ENCODE peak calls at places on chromosomes 11 and 22, in four cellular contexts. One of them, this sample, is unnamed.

GRCh38 chr11:81725691-81726090 is 1008.0 kb downstream of the FAM181B start:
- DNase-seq in Kasumi-1: no peak
- DNase-seq in KBM-7: no peak
- DNase-seq in C1 segment of cervical spinal cord: no peak
- DNase-seq in this sample: no peak

GRCh38 chr22:42412744-42413220 is 19.4 kb downstream of the NFAM1 start:
- DNase-seq in Kasumi-1: no peak
- DNase-seq in KBM-7: no peak
- DNase-seq in C1 segment of cervical spinal cord: no peak
- DNase-seq in this sample: no peak

GRCh38 chr22:20720692-20721408 is 53.1 kb upstream of the SERPIND1 start:
- DNase-seq in Kasumi-1: no peak
- DNase-seq in KBM-7: no peak
- DNase-seq in C1 segment of cervical spinal cord: no peak
- DNase-seq in this sample: no peak

GRCh38 chr22:39435616-39436015 is 21.2 kb upstream of the MGAT3 start:
- DNase-seq in Kasumi-1: no peak
- DNase-seq in KBM-7: no peak
- DNase-seq in C1 segment of cervical spinal cord: no peak
- DNase-seq in this sample: no peak

GRCh38 chr11:129884581-129884980 is 10.8 kb downstream of the NFRKB start:
- DNase-seq in Kasumi-1: no peak
- DNase-seq in KBM-7: no peak
- DNase-seq in C1 segment of cervical spinal cord: no peak
- DNase-seq in this sample: no peak

GRCh38 chr11:36186340-36186739 is 102.9 kb downstream of the COMMD9 start:
- DNase-seq in Kasumi-1: no peak
- DNase-seq in KBM-7: no peak
- DNase-seq in C1 segment of cervical spinal cord: no peak
- DNase-seq in this sample: no peak

GRCh38 chr11:64271339-64272132 is 12.9 kb downstream of the BAD start:
- DNase-seq in Kasumi-1: peak
- DNase-seq in KBM-7: peak
- DNase-seq in C1 segment of cervical spinal cord: peak
- DNase-seq in this sample: peak

GRCh38 chr11:121595717-121596156 is 143.0 kb upstream of the SORL1-AS1 start:
- DNase-seq in Kasumi-1: no peak
- DNase-seq in KBM-7: no peak
- DNase-seq in C1 segment of cervical spinal cord: no peak
- DNase-seq in this sample: no peak

GRCh38 chr11:65083834-65084597 is at the start of the genes CDCA5 and ZFPL1:
- DNase-seq in Kasumi-1: peak
- DNase-seq in KBM-7: peak
- DNase-seq in C1 segment of cervical spinal cord: peak
- DNase-seq in this sample: peak

GRCh38 chr11:121257289-121257688 is 35.3 kb upstream of the SC5D start:
- DNase-seq in Kasumi-1: no peak
- DNase-seq in KBM-7: no peak
- DNase-seq in C1 segment of cervical spinal cord: no peak
- DNase-seq in this sample: no peak

GRCh38 chr11:2093575-2094353 is 45.4 kb downstream of the IGF2 start:
- DNase-seq in Kasumi-1: no peak
- DNase-seq in KBM-7: no peak
- DNase-seq in C1 segment of cervical spinal cord: no peak
- DNase-seq in this sample: no peak

GRCh38 chr11:115959098-115959497 is 454.9 kb upstream of the CADM1 start:
- DNase-seq in Kasumi-1: no peak
- DNase-seq in KBM-7: no peak
- DNase-seq in C1 segment of cervical spinal cord: no peak
- DNase-seq in this sample: peak

GRCh38 chr22:19832476-19833108 is 22.1 kb downstream of the GNB1L start:
- DNase-seq in Kasumi-1: peak
- DNase-seq in KBM-7: no peak
- DNase-seq in C1 segment of cervical spinal cord: no peak
- DNase-seq in this sample: no peak

GRCh38 chr11:76615950-76616349 is 54.6 kb downstream of the LRRC32 start:
- DNase-seq in Kasumi-1: no peak
- DNase-seq in KBM-7: no peak
- DNase-seq in C1 segment of cervical spinal cord: no peak
- DNase-seq in this sample: no peak

GRCh38 chr11:7632211-7632610 is 41.1 kb downstream of the CYB5R2 start:
- DNase-seq in Kasumi-1: no peak
- DNase-seq in KBM-7: no peak
- DNase-seq in C1 segment of cervical spinal cord: no peak
- DNase-seq in this sample: no peak

GRCh38 chr11:287821-288327 is 1.1 kb upstream of the PGGHG start:
- DNase-seq in Kasumi-1: no peak
- DNase-seq in KBM-7: no peak
- DNase-seq in C1 segment of cervical spinal cord: no peak
- DNase-seq in this sample: no peak

GRCh38 chr22:21014202-21015050 is 539 bp upstream of the P2RX6 start:
- DNase-seq in Kasumi-1: peak
- DNase-seq in KBM-7: peak
- DNase-seq in C1 segment of cervical spinal cord: peak
- DNase-seq in this sample: peak

GRCh38 chr11:46677169-46677568 is 23.2 kb downstream of the ARHGAP1 start:
- DNase-seq in Kasumi-1: no peak
- DNase-seq in KBM-7: no peak
- DNase-seq in C1 segment of cervical spinal cord: no peak
- DNase-seq in this sample: no peak

GRCh38 chr11:71452354-71453020 is 516 bp upstream of the NADSYN1 start:
- DNase-seq in Kasumi-1: peak
- DNase-seq in KBM-7: peak
- DNase-seq in C1 segment of cervical spinal cord: no peak
- DNase-seq in this sample: peak

GRCh38 chr22:33811686-33812085 is 108.6 kb downstream of the LARGE1 start:
- DNase-seq in Kasumi-1: no peak
- DNase-seq in KBM-7: no peak
- DNase-seq in C1 segment of cervical spinal cord: no peak
- DNase-seq in this sample: no peak

GRCh38 chr11:107271425-107271824 is 186.2 kb downstream of the CWF19L2 start:
- DNase-seq in Kasumi-1: no peak
- DNase-seq in KBM-7: no peak
- DNase-seq in C1 segment of cervical spinal cord: no peak
- DNase-seq in this sample: no peak

GRCh38 chr11:66322732-66323427 is 6.0 kb upstream of the CD248 start:
- DNase-seq in Kasumi-1: no peak
- DNase-seq in KBM-7: no peak
- DNase-seq in C1 segment of cervical spinal cord: no peak
- DNase-seq in this sample: no peak

GRCh38 chr22:41568811-41569210 is 8.0 kb downstream of the CSDC2 start:
- DNase-seq in Kasumi-1: no peak
- DNase-seq in KBM-7: no peak
- DNase-seq in C1 segment of cervical spinal cord: peak
- DNase-seq in this sample: no peak

GRCh38 chr11:94128171-94128745 is 383 bp upstream of the PANX1 start:
- DNase-seq in Kasumi-1: peak
- DNase-seq in KBM-7: no peak
- DNase-seq in C1 segment of cervical spinal cord: no peak
- DNase-seq in this sample: no peak

GRCh38 chr11:67492801-67493547 is 10.1 kb downstream of the AIP start:
- DNase-seq in Kasumi-1: no peak
- DNase-seq in KBM-7: no peak
- DNase-seq in C1 segment of cervical spinal cord: no peak
- DNase-seq in this sample: no peak

GRCh38 chr22:27800250-27801131 is 1.1 kb downstream of the MN1 start:
- DNase-seq in Kasumi-1: no peak
- DNase-seq in KBM-7: no peak
- DNase-seq in C1 segment of cervical spinal cord: no peak
- DNase-seq in this sample: no peak

GRCh38 chr22:35454416-35455054 is 54.6 kb downstream of the MCM5 start:
- DNase-seq in Kasumi-1: no peak
- DNase-seq in KBM-7: no peak
- DNase-seq in C1 segment of cervical spinal cord: no peak
- DNase-seq in this sample: no peak

GRCh38 chr11:8906629-8907028 is 4.4 kb upstream of the AKIP1 start:
- DNase-seq in Kasumi-1: no peak
- DNase-seq in KBM-7: no peak
- DNase-seq in C1 segment of cervical spinal cord: no peak
- DNase-seq in this sample: no peak

GRCh38 chr11:36222755-36223635 is 66.2 kb downstream of the COMMD9 start:
- DNase-seq in Kasumi-1: no peak
- DNase-seq in KBM-7: no peak
- DNase-seq in C1 segment of cervical spinal cord: no peak
- DNase-seq in this sample: no peak

GRCh38 chr11:17298302-17298701 is 21.8 kb downstream of the NUCB2 start:
- DNase-seq in Kasumi-1: no peak
- DNase-seq in KBM-7: no peak
- DNase-seq in C1 segment of cervical spinal cord: no peak
- DNase-seq in this sample: no peak

GRCh38 chr22:17692841-17693240 is 54.3 kb downstream of the BCL2L13 start:
- DNase-seq in Kasumi-1: no peak
- DNase-seq in KBM-7: no peak
- DNase-seq in C1 segment of cervical spinal cord: no peak
- DNase-seq in this sample: no peak

GRCh38 chr11:76644591-76644990 is 26.0 kb downstream of the LRRC32 start:
- DNase-seq in Kasumi-1: no peak
- DNase-seq in KBM-7: no peak
- DNase-seq in C1 segment of cervical spinal cord: no peak
- DNase-seq in this sample: no peak

GRCh38 chr11:96342131-96342970 is 644 bp downstream of the MAML2 start:
- DNase-seq in Kasumi-1: no peak
- DNase-seq in KBM-7: peak
- DNase-seq in C1 segment of cervical spinal cord: no peak
- DNase-seq in this sample: no peak

GRCh38 chr11:117793521-117793920 is 3.5 kb downstream of the DSCAML1 start:
- DNase-seq in Kasumi-1: no peak
- DNase-seq in KBM-7: no peak
- DNase-seq in C1 segment of cervical spinal cord: no peak
- DNase-seq in this sample: no peak

GRCh38 chr11:68550485-68550817 is 89.9 kb downstream of the PPP6R3 start:
- DNase-seq in Kasumi-1: peak
- DNase-seq in KBM-7: peak
- DNase-seq in C1 segment of cervical spinal cord: no peak
- DNase-seq in this sample: no peak

This sample was measured in HepG2.